ENCODE peak calls at places on chromosomes 13 and 19, in nine cellular contexts. P is tibial nerve, T is sigmoid colon, J is transverse colon, V is A549, B is upper lobe of left lung, E is stomach, D is ovary, Z is HepG2. W is an unnamed sample.

GRCh38 chr13:51444922-51445321 is 7.9 kb downstream of the INTS6 start:
- DNase-seq in P (no peak), T (no peak), J (no peak), V (peak), B (no peak), E (no peak), D (no peak), Z (no peak), W (no peak)

GRCh38 chr19:3045885-3046603 is 16.3 kb downstream of the TLE5 start:
- DNase-seq in P (no peak), T (no peak), J (no peak), V (no peak), B (no peak), E (no peak), D (peak), Z (no peak), W (no peak)

GRCh38 chr19:42198676-42199439 is 18.6 kb downstream of the DEDD2 start:
- DNase-seq in P (no peak), T (no peak), J (peak), V (no peak), B (peak), E (peak), D (no peak), Z (no peak), W (no peak)

GRCh38 chr13:62544928-62545327 is 1129.3 kb upstream of the PCDH20 start:
- DNase-seq in P (no peak), T (no peak), J (no peak), V (no peak), B (no peak), E (no peak), D (no peak), Z (no peak), W (no peak)

GRCh38 chr19:51346742-51347141 is 4.8 kb upstream of the VSIG10L start:
- DNase-seq in P (no peak), T (no peak), J (no peak), V (no peak), B (no peak), E (no peak), D (no peak), Z (no peak), W (no peak)

GRCh38 chr19:49073514-49074378 is 1.2 kb upstream of the KCNA7 start:
- DNase-seq in P (no peak), T (no peak), J (no peak), V (peak), B (no peak), E (no peak), D (no peak), Z (peak), W (no peak)

GRCh38 chr13:86862137-86862536 is 809.0 kb upstream of the SLITRK5 start:
- DNase-seq in P (no peak), T (no peak), J (no peak), V (no peak), B (no peak), E (no peak), D (no peak), Z (no peak), W (no peak)

GRCh38 chr13:51283361-51283760 is 56.1 kb upstream of the SERPINE3 start:
- DNase-seq in P (no peak), T (no peak), J (no peak), V (no peak), B (no peak), E (no peak), D (no peak), Z (no peak), W (no peak)

GRCh38 chr19:42114412-42114811 is 17.8 kb downstream of the POU2F2 start:
- DNase-seq in P (no peak), T (no peak), J (peak), V (no peak), B (no peak), E (no peak), D (no peak), Z (no peak), W (no peak)

GRCh38 chr13:31005066-31005465 is 72.6 kb downstream of the TEX26 start:
- DNase-seq in P (no peak), T (no peak), J (no peak), V (no peak), B (no peak), E (no peak), D (no peak), Z (no peak), W (no peak)
- H3K4me3 ChIP-seq in P (no peak), T (no peak), J (no peak), V (no peak), B (no peak), E (no peak), D (no peak), Z (no peak), W (no peak)

GRCh38 chr13:102838982-102839381 is 6.8 kb upstream of the ERCC5 start:
- DNase-seq in P (no peak), T (no peak), J (no peak), V (no peak), B (no peak), E (no peak), D (no peak), Z (no peak), W (no peak)

GRCh38 chr13:102839462-102839861 is 6.4 kb upstream of the ERCC5 start:
- DNase-seq in P (no peak), T (no peak), J (no peak), V (no peak), B (no peak), E (no peak), D (no peak), Z (no peak), W (no peak)

GRCh38 chr13:102836471-102836870 is 9.4 kb upstream of the ERCC5 start:
- DNase-seq in P (no peak), T (no peak), J (no peak), V (no peak), B (no peak), E (no peak), D (no peak), Z (no peak), W (no peak)

GRCh38 chr13:102838273-102838672 is 7.6 kb upstream of the ERCC5 start:
- DNase-seq in P (no peak), T (no peak), J (no peak), V (no peak), B (no peak), E (no peak), D (no peak), Z (no peak), W (no peak)
- TF ChIP-seq EP300 in P (no peak), T (no peak), J (no peak), V (no peak), B (no peak), E (no peak), D (no peak), Z (no peak), W (no peak)

GRCh38 chr13:110119943-110120905 is 186.7 kb downstream of the COL4A1 start:
- DNase-seq in P (no peak), T (no peak), J (no peak), V (peak), B (no peak), E (no peak), D (no peak), Z (no peak), W (no peak)
- TF ChIP-seq POLR2A in P (no peak), T (no peak), J (no peak), V (no peak), B (no peak), E (no peak), D (no peak), Z (no peak), W (no peak)

DNA sequence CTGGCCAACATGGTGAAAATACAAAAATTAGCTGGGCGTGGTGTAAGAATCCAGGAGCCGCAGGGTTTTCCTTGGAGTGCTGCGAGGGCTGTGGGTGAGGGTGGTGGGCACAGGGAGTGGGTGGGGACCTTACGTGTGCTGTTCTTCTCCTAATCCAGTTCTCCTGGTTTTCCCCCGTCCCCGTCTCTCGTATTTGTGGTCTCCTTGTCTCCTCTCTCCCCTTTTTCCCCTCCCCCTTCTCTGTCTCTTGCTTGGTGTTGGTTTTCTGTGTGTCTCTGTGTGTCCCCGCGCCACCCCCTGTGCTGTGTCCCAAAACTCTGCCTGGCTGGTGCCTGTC is 1.7 kb downstream of the SELENOW start:
- DNase-seq in P (no peak), T (no peak), J (no peak), V (no peak), B (no peak), E (no peak), D (no peak), Z (no peak), W (no peak)
- H3K4me3 ChIP-seq in P (peak), T (peak), J (peak), V (no peak), B (peak), E (peak), D (peak), Z (no peak), W (peak)

GRCh38 chr13:49731766-49732165 is 40.5 kb upstream of the EBPL start:
- DNase-seq in P (no peak), T (no peak), J (no peak), V (no peak), B (no peak), E (no peak), D (no peak), Z (no peak), W (no peak)
- TF ChIP-seq EP300 in P (no peak), T (no peak), J (no peak), V (no peak), B (no peak), E (no peak), D (no peak), Z (no peak), W (no peak)

W was measured in suprapubic skin.